ENCODE peak calls at places on chromosomes 3 and 15, in eight cellular contexts. R, G, A, S, B, J, F and I are unnamed samples.
A peak's percentile ranks its signal among the peaks of the same experiment; 100 is the strongest.

GRCh38 chr3:60147249-60147648 is 1097.4 kb upstream of the CFAP20DC start:
- DNase-seq in R (no peak), G (no peak), A (no peak), S (no peak), B (peak; percentile 20), J (no peak), F (no peak), I (no peak)

GRCh38 chr3:48439820-48440589 is at the start of the genes CCDC51 and TMA7:
- DNase-seq in R (peak; percentile 88), G (peak; percentile 98), A (peak; percentile 98), S (peak; percentile 91), B (peak; percentile 98), J (peak; percentile 95), F (peak; percentile 98), I (peak; percentile 98)

GRCh38 chr15:66115568-66116206 is 137.9 kb downstream of the MEGF11 start:
- DNase-seq in R (no peak), G (no peak), A (no peak), S (no peak), B (no peak), J (no peak), F (no peak), I (peak; percentile 3)

GRCh38 chr3:149224736-149225594 is 3.3 kb upstream of the CP start:
- DNase-seq in R (peak; percentile 91), G (peak; percentile 88), A (peak; percentile 63), S (no peak), B (no peak), J (no peak), F (peak; percentile 77), I (no peak)

GRCh38 chr15:96115642-96116041 is 214.9 kb upstream of the NR2F2 start:
- DNase-seq in R (peak; percentile 34), G (no peak), A (no peak), S (no peak), B (no peak), J (no peak), F (no peak), I (no peak)

GRCh38 chr3:142888484-142889262 is at the start of gene PCOLCE2:
- DNase-seq in R (no peak), G (no peak), A (peak; percentile 51), S (no peak), B (peak; percentile 77), J (peak; percentile 71), F (peak; percentile 55), I (no peak)

GRCh38 chr3:119239421-119239820 is 1.3 kb downstream of the B4GALT4 start:
- DNase-seq in R (no peak), G (no peak), A (no peak), S (no peak), B (no peak), J (no peak), F (no peak), I (no peak)

GRCh38 chr3:112778298-112779008 is 68.2 kb downstream of the CD200R1L start:
- DNase-seq in R (no peak), G (no peak), A (no peak), S (no peak), B (no peak), J (no peak), F (no peak), I (no peak)

GRCh38 chr15:31272558-31273257 is 53.9 kb upstream of the KLF13 start:
- DNase-seq in R (no peak), G (no peak), A (no peak), S (no peak), B (no peak), J (no peak), F (peak; percentile 46), I (no peak)

GRCh38 chr3:70882104-70882503 is 569.7 kb upstream of the MDFIC2 start:
- DNase-seq in R (no peak), G (no peak), A (no peak), S (no peak), B (no peak), J (no peak), F (no peak), I (no peak)

GRCh38 chr3:177944228-177944661 is 592.0 kb upstream of the KCNMB2 start:
- DNase-seq in R (no peak), G (no peak), A (no peak), S (no peak), B (no peak), J (no peak), F (no peak), I (no peak)

GRCh38 chr15:100671858-100672543 is 69.6 kb downstream of the ASB7 start:
- DNase-seq in R (no peak), G (no peak), A (peak; percentile 63), S (no peak), B (peak; percentile 53), J (peak; percentile 45), F (no peak), I (no peak)

GRCh38 chr3:45631486-45631885 is 36.9 kb downstream of the LIMD1 start:
- DNase-seq in R (no peak), G (no peak), A (peak; percentile 26), S (no peak), B (no peak), J (no peak), F (no peak), I (no peak)

GRCh38 chr15:101043911-101044624 is 124.9 kb downstream of the LRRK1 start:
- DNase-seq in R (no peak), G (no peak), A (no peak), S (no peak), B (no peak), J (no peak), F (peak; percentile 21), I (no peak)